ENCODE peak calls at places on chromosome 1, in nine cellular contexts. F is SW480; D is progenitor cell of endocrine pancreas; M is activated CD4-positive, alpha-beta T cell treated with anti-CD3 and anti-CD28 coated beads, Interleukin-2, amount 50 U/mL, for 24 hours; W is LHCN-M2; C is AG10803; Z is RWPE1; Q is NCI-H1105; B is NCI-H460. Y is an unnamed sample.

GRCh38 chr1:24301395-24302175 is 17.6 kb upstream of the GRHL3 start:
- DNase-seq in F (no peak), D (no peak), M (no peak), W (no peak), C (peak; percentile 53), Z (no peak), Q (no peak), B (no peak), Y (no peak)

GRCh38 chr1:61742620-61743431 is 546 bp downstream of the PATJ start:
- DNase-seq in F (peak; percentile 53), D (peak; percentile 30), M (no peak), W (peak; percentile 26), C (peak; percentile 61), Z (peak; percentile 42), Q (peak; percentile 88), B (no peak), Y (no peak)

GRCh38 chr1:72006092-72006491 is 276.2 kb downstream of the NEGR1 start:
- DNase-seq in F (no peak), D (no peak), M (no peak), W (no peak), C (peak; percentile 21), Z (no peak), Q (no peak), B (no peak), Y (no peak)

GRCh38 chr1:94755675-94756074 is 64.5 kb upstream of the SLC44A3 start:
- DNase-seq in F (peak; percentile 3), D (no peak), M (no peak), W (peak; percentile 28), C (peak; percentile 97), Z (no peak), Q (no peak), B (no peak), Y (no peak)

GRCh38 chr1:153509729-153510354 is 25.9 kb downstream of the S100A6 start:
- DNase-seq in F (peak; percentile 39), D (peak; percentile 44), M (peak; percentile 41), W (peak; percentile 56), C (no peak), Z (no peak), Q (peak; percentile 41), B (peak; percentile 52), Y (no peak)

GRCh38 chr1:171188388-171189266 is 3.5 kb downstream of the FMO2 start:
- DNase-seq in F (peak; percentile 55), D (no peak), M (peak; percentile 21), W (peak; percentile 54), C (peak; percentile 67), Z (peak; percentile 27), Q (peak; percentile 76), B (peak; percentile 68), Y (peak; percentile 17)

GRCh38 chr1:151455966-151456365 is 3.3 kb downstream of the POGZ start:
- DNase-seq in F (no peak), D (no peak), M (no peak), W (no peak), C (peak; percentile 77), Z (no peak), Q (no peak), B (no peak), Y (no peak)

GRCh38 chr1:222521299-222522104 is 26.4 kb downstream of the HHIPL2 start:
- DNase-seq in F (no peak), D (no peak), M (no peak), W (peak; percentile 90), C (peak; percentile 9), Z (peak; percentile 52), Q (no peak), B (no peak), Y (no peak)

Y was measured in LNCaP clone FGC.